ENCODE peak calls at places on chromosomes 16 and 17, in nine cellular contexts. Z is upper lobe of right lung; D is lower lobe of right lung; T is cardiac muscle cell; M is heart left ventricle; O is thoracic aorta; C is CD8-positive, alpha-beta T cell; I is Peyer's patch; S is adrenal gland. A is an unnamed sample. For H3K4me1 and H3K27me3, the result is how much of the 10 kb centered on the place peaks cover.

GRCh38 chr16:11425140-11425539 is 79.9 kb downstream of the RMI2 start:
- DNase-seq in Z (no peak), D (no peak), T (no peak), M (no peak), O (no peak), C (no peak), I (no peak), S (no peak), A (no peak)

GRCh38 chr17:72336026-72336803 is 215.4 kb downstream of the SOX9 start:
- DNase-seq in Z (no peak), D (no peak), T (no peak), M (no peak), O (no peak), C (no peak), I (no peak), S (no peak), A (no peak)

GRCh38 chr17:48542956-48543853 is 1.7 kb downstream of the HOXB2 start:
- DNase-seq in Z (no peak), D (no peak), T (peak), M (no peak), O (no peak), C (peak), I (peak), S (peak), A (peak)

GRCh38 chr17:48555183-48555615 is 10.3 kb upstream of the HOXB2 start:
- DNase-seq in Z (no peak), D (no peak), T (peak), M (no peak), O (no peak), C (no peak), I (no peak), S (peak), A (no peak)

GRCh38 chr16:53817812-53818211 is 113.9 kb downstream of the FTO start:
- DNase-seq in Z (no peak), D (no peak), T (peak), M (no peak), O (no peak), C (no peak), I (no peak), S (no peak), A (no peak)

GRCh38 chr17:13030459-13031305 is 12.9 kb upstream of the ELAC2 start:
- DNase-seq in Z (no peak), D (no peak), T (peak), M (no peak), O (no peak), C (peak), I (peak), S (no peak), A (no peak)

GRCh38 chr16:3317315-3317999 is 12.2 kb downstream of the ZNF75A start:
- DNase-seq in Z (no peak), D (no peak), T (peak), M (no peak), O (no peak), C (no peak), I (no peak), S (no peak), A (no peak)

GRCh38 chr17:61624951-61625350 is 33.9 kb upstream of the NACA2 start:
- DNase-seq in Z (no peak), D (no peak), T (no peak), M (no peak), O (no peak), C (no peak), I (no peak), S (no peak), A (no peak)

GRCh38 chr17:64492481-64493109 is 4.3 kb downstream of the POLG2 start:
- DNase-seq in Z (no peak), D (no peak), T (peak), M (no peak), O (no peak), C (peak), I (no peak), S (no peak), A (no peak)

GRCh38 chr17:39666231-39666600 is 1.1 kb downstream of the TCAP start:
- DNase-seq in Z (no peak), D (no peak), T (no peak), M (no peak), O (no peak), C (no peak), I (no peak), S (no peak), A (no peak)

GRCh38 chr16:84443166-84443802 is 61.2 kb downstream of the MEAK7 start:
- DNase-seq in Z (peak), D (peak), T (no peak), M (no peak), O (no peak), C (no peak), I (peak), S (no peak), A (no peak)

GRCh38 chr16:59236804-59237463 is 502.8 kb upstream of the GOT2 start:
- DNase-seq in Z (no peak), D (no peak), T (no peak), M (no peak), O (no peak), C (no peak), I (no peak), S (no peak), A (no peak)

GRCh38 chr16:66204761-66205160 is 161.7 kb upstream of the CDH5 start:
- DNase-seq in Z (no peak), D (no peak), T (peak), M (no peak), O (no peak), C (no peak), I (no peak), S (no peak), A (no peak)

GRCh38 chr16:50372611-50373344 is 4.0 kb upstream of the BRD7 start:
- DNase-seq in Z (no peak), D (no peak), T (no peak), M (peak), O (peak), C (no peak), I (no peak), S (peak), A (peak)

GRCh38 chr17:82247175-82247823 is 18.5 kb downstream of the SLC16A3 start:
- DNase-seq in Z (no peak), D (no peak), T (no peak), M (no peak), O (no peak), C (no peak), I (no peak), S (peak), A (no peak)

GRCh38 chr17:79619636-79620206 is 8.9 kb upstream of the RBFOX3 start:
- DNase-seq in Z (peak), D (peak), T (no peak), M (peak), O (no peak), C (no peak), I (peak), S (peak), A (peak)

GRCh38 chr17:38613981-38614779 is 8.4 kb upstream of the SRCIN1 start:
- DNase-seq in Z (no peak), D (no peak), T (no peak), M (no peak), O (no peak), C (no peak), I (no peak), S (no peak), A (peak)

GRCh38 chr16:56726283-56726682 is 3.6 kb upstream of the NUP93 start:
- DNase-seq in Z (no peak), D (no peak), T (no peak), M (no peak), O (no peak), C (no peak), I (no peak), S (no peak), A (no peak)

GRCh38 chr17:50129946-50130777 is at the start of gene SAMD14:
- DNase-seq in Z (peak), D (no peak), T (no peak), M (no peak), O (no peak), C (peak), I (no peak), S (no peak), A (peak)

GRCh38 chr16:87288753-87289362 is 28.3 kb downstream of the C16orf95 start:
- DNase-seq in Z (no peak), D (no peak), T (no peak), M (no peak), O (no peak), C (no peak), I (no peak), S (no peak), A (no peak)

GRCh38 chr16:85301171-85301690 is 189.0 kb upstream of the CIBAR2 start:
- DNase-seq in Z (no peak), D (no peak), T (no peak), M (no peak), O (no peak), C (no peak), I (no peak), S (no peak), A (no peak)

GRCh38 chr17:79435962-79436361 is 174.9 kb downstream of the RBFOX3 start:
- DNase-seq in Z (no peak), D (no peak), T (no peak), M (no peak), O (no peak), C (no peak), I (no peak), S (no peak), A (no peak)

GRCh38 chr16:27724491-27724878 is 174.5 kb downstream of the KATNIP start:
- DNase-seq in Z (no peak), D (no peak), T (no peak), M (no peak), O (no peak), C (no peak), I (no peak), S (no peak), A (no peak)

GRCh38 chr16:66441586-66442375 is 14.7 kb downstream of the BEAN1 start:
- DNase-seq in Z (no peak), D (no peak), T (peak), M (no peak), O (no peak), C (no peak), I (peak), S (no peak), A (no peak)

GRCh38 chr16:9033125-9033830 is 58.2 kb upstream of the HAPSTR1 start:
- DNase-seq in Z (no peak), D (no peak), T (peak), M (no peak), O (no peak), C (no peak), I (peak), S (peak), A (no peak)

GRCh38 chr17:8072727-8073461 is 14.6 kb downstream of the ALOX12B start:
- DNase-seq in Z (no peak), D (peak), T (no peak), M (no peak), O (no peak), C (peak), I (peak), S (no peak), A (no peak)

GRCh38 chr17:40038882-40039513 is 15.2 kb downstream of the MED24 start:
- DNase-seq in Z (no peak), D (no peak), T (peak), M (peak), O (peak), C (no peak), I (peak), S (peak), A (peak)

GRCh38 chr17:47785538-47786123 is 36.0 kb downstream of the OSBPL7 start:
- DNase-seq in Z (no peak), D (no peak), T (peak), M (no peak), O (no peak), C (no peak), I (no peak), S (no peak), A (no peak)

GRCh38 chr17:4599505-4600281 is 15.4 kb downstream of the SMTNL2 start:
- DNase-seq in Z (no peak), D (no peak), T (peak), M (peak), O (no peak), C (no peak), I (no peak), S (peak), A (no peak)

GRCh38 chr16:1106659-1107058 is 10.6 kb upstream of the C1QTNF8 start:
- DNase-seq in Z (no peak), D (no peak), T (no peak), M (no peak), O (no peak), C (no peak), I (no peak), S (no peak), A (no peak)

GRCh38 chr17:29140631-29141483 is 39.3 kb downstream of the MYO18A start:
- DNase-seq in Z (no peak), D (no peak), T (peak), M (no peak), O (no peak), C (peak), I (peak), S (no peak), A (peak)

GRCh38 chr16:82031116-82032084 is 3.7 kb upstream of the HSD17B2 start:
- DNase-seq in Z (no peak), D (no peak), T (peak), M (no peak), O (no peak), C (no peak), I (no peak), S (peak), A (no peak)

GRCh38 chr17:60506312-60506711 is 19.7 kb downstream of the APPBP2 start:
- DNase-seq in Z (no peak), D (no peak), T (peak), M (no peak), O (no peak), C (no peak), I (no peak), S (no peak), A (no peak)

GRCh38 chr17:7443499-7444485 is 1.1 kb upstream of the CHRNB1 start:
- DNase-seq in Z (no peak), D (no peak), T (peak), M (no peak), O (no peak), C (no peak), I (no peak), S (no peak), A (no peak)

GRCh38 chr17:42180922-42181850 is at the start of gene KCNH4:
- DNase-seq in Z (peak), D (peak), T (peak), M (peak), O (peak), C (peak), I (peak), S (peak), A (peak)

GRCh38 chr16:10088380-10088793 is 93.8 kb downstream of the GRIN2A start:
- DNase-seq in Z (no peak), D (no peak), T (no peak), M (no peak), O (no peak), C (no peak), I (no peak), S (peak), A (peak)

DNA sequence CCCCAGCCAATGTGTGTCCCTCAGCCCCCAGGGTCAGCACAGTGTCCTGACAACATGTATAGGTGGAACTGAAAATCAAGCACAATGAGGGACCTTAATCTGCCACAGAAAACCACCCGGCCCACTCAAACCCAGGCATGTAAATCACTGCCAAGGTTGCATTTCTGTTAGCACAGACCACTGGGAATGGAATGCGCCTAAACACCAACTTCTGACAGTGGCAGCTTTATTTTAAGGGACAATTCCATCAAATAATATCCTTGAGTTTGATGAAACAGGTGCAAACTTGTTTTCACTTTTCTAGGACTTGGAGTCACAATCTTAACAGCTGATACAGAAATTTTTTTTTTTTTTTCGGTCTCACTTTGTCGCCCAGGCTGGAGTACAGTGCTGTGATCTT is 37.3 kb upstream of the MRPS23 start:
- DNase-seq in Z (no peak), D (no peak), T (no peak), M (no peak), O (no peak), C (no peak), I (no peak), S (no peak), A (no peak)
- H3K4me1 ChIP-seq in Z (under half), D (under half), T (under half), M (under half), O (half or more), C (under half), I (under half), S (under half), A (under half)

GRCh38 chr17:45262516-45263476 is 902 bp upstream of the SPATA32 start:
- DNase-seq in Z (no peak), D (no peak), T (peak), M (peak), O (no peak), C (no peak), I (no peak), S (no peak), A (no peak)
- TF ChIP-seq CTCF in Z (no peak), D (no peak), T (peak), M (no peak), O (no peak), C (no peak), I (no peak), S (no peak), A (no peak)

GRCh38 chr17:74344658-74345057 is 17.0 kb downstream of the BTBD17 start:
- DNase-seq in Z (no peak), D (no peak), T (no peak), M (no peak), O (no peak), C (no peak), I (no peak), S (no peak), A (no peak)

GRCh38 chr17:74350486-74350885 is 11.2 kb downstream of the BTBD17 start:
- DNase-seq in Z (no peak), D (no peak), T (no peak), M (no peak), O (no peak), C (no peak), I (no peak), S (no peak), A (no peak)

GRCh38 chr17:74349120-74349519 is 12.5 kb downstream of the BTBD17 start:
- DNase-seq in Z (no peak), D (no peak), T (no peak), M (no peak), O (no peak), C (no peak), I (no peak), S (no peak), A (no peak)

GRCh38 chr17:74345433-74346241 is 16.0 kb downstream of the BTBD17 start:
- DNase-seq in Z (no peak), D (no peak), T (no peak), M (no peak), O (no peak), C (no peak), I (no peak), S (no peak), A (no peak)

DNA sequence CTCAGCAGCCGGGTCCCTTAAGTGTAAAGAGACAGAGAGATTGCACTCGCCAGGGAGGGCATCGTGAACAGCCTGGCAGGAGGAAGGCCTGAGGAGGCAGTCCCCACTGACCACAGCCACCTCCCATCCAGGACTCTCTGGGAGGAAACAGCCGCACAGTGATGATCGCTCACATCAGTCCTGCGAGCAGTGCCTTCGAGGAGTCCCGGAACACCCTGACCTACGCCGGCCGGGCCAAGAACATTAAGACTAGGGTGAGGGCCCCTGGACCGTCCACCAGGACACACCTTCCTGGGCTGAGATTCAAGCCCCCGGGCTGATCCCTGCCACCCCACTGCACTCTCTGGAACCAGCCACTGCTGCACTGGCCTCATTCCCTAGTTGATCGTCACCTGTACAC is 14.0 kb downstream of the BTBD17 start:
- DNase-seq in Z (no peak), D (no peak), T (no peak), M (no peak), O (no peak), C (no peak), I (no peak), S (no peak), A (no peak)
- H3K27me3 ChIP-seq in Z (under half), D (under half), T (under half), M (under half), O (under half), C (under half), I (under half), S (under half), A (under half)

DNA sequence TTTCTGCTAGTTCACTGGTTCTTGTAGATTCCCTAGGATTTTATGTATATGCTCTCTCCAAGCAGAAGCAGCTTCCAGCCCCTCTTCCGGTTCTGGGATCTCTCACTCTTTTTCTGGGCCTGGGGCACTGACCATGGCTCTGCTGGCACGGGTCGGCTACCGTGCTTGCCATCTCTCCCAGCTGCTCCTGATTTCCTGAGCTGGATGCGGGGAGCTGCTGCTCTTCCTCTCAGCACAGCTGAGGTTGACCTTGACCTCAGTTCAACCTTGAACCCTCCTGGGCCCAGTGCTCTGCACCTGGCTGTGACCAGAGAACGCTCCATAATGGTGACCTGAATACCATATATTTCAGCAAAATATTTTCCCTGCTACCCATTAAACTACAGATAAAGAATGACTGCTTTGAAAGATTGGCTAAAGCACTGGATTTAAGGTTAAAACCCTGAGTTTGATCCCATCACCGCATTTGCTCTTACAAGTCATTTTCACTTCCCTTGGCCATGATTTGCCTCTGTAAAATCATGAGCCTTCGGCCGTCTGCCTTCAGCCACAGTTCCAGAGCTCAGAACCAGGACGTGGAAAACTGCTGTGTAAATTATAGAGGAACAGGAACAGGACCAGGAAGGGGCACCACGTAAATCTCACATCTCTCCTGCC is 130.8 kb upstream of the CHMP6 start:
- DNase-seq in Z (no peak), D (peak), T (no peak), M (no peak), O (no peak), C (no peak), I (no peak), S (no peak), A (no peak)
- H3K4me1 ChIP-seq in Z (under half), D (under half), T (under half), M (under half), O (under half), C (under half), I (under half), S (under half), A (under half)

GRCh38 chr16:22183901-22184614 is 21.8 kb downstream of the SDR42E2 start:
- DNase-seq in Z (no peak), D (no peak), T (no peak), M (no peak), O (no peak), C (no peak), I (no peak), S (no peak), A (no peak)
- TF ChIP-seq CTCF in Z (no peak), D (peak), T (peak), M (no peak), O (no peak), C (no peak), I (no peak), S (no peak), A (no peak)

DNA sequence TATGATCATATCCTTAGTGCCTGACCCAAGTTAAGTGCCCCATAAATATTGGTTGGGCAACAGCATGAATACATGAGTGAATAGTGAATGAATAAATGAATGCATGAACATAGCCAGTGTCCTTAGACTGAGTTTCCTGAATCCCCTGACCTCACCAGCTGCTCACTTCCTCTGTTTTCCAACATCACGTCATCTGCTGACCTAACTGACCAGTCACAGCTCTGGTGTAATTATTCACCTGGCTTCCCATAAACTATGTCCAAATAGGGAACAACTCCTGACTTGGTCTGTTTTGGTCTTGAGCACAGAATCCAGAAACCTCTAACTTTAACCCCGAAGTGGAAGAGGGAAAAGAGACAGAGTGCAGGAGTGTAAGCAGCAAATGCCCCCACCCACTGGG is 83.4 kb downstream of the ASIC2 start:
- DNase-seq in Z (no peak), D (no peak), T (no peak), M (no peak), O (no peak), C (no peak), I (no peak), S (no peak), A (no peak)
- H3K27me3 ChIP-seq in Z (under half), D (under half), T (under half), M (under half), O (under half), C (under half), I (under half), S (under half), A (under half)

A was measured in tibial artery.